ENCODE peak calls at places on chromosomes 16 and 17, in five cellular contexts. Q, E, W, D and M are unnamed samples.

GRCh38 chr17:35731239-35731931 is at the start of gene RASL10B:
- DNase-seq in Q (peak; percentile 85), E (no peak), W (no peak), D (peak; percentile 39), M (no peak)

GRCh38 chr16:2147981-2148671 is at the start of gene RAB26:
- DNase-seq in Q (peak; percentile 92), E (no peak), W (no peak), D (peak; percentile 75), M (no peak)

GRCh38 chr16:48384982-48385271 is 286 bp downstream of the SIAH1 start:
- DNase-seq in Q (no peak), E (no peak), W (no peak), D (no peak), M (no peak)

GRCh38 chr16:1991135-1991551 is 1.4 kb downstream of the SYNGR3 start:
- DNase-seq in Q (no peak), E (no peak), W (no peak), D (no peak), M (no peak)

GRCh38 chr17:45775576-45776011 is 8.5 kb upstream of the CRHR1 start:
- DNase-seq in Q (no peak), E (no peak), W (no peak), D (no peak), M (no peak)

GRCh38 chr17:47935961-47936360 is 5.4 kb upstream of the PNPO start:
- DNase-seq in Q (no peak), E (peak; percentile 18), W (peak; percentile 24), D (peak; percentile 91), M (peak; percentile 88)

GRCh38 chr17:65987988-65988387 is 203.9 kb downstream of the CEP112 start:
- DNase-seq in Q (peak; percentile 64), E (peak; percentile 7), W (no peak), D (peak; percentile 67), M (no peak)

GRCh38 chr17:76883744-76884525 is 15.7 kb downstream of the MGAT5B start:
- DNase-seq in Q (no peak), E (no peak), W (no peak), D (no peak), M (no peak)

GRCh38 chr17:79834575-79835469 is 4.4 kb downstream of the CBX4 start:
- DNase-seq in Q (peak; percentile 77), E (no peak), W (no peak), D (no peak), M (no peak)

GRCh38 chr17:17570207-17570797 is 21.2 kb downstream of the PEMT start:
- DNase-seq in Q (peak; percentile 72), E (no peak), W (no peak), D (no peak), M (no peak)

GRCh38 chr17:40307001-40307690 is 1.8 kb upstream of the RARA start:
- DNase-seq in Q (peak; percentile 60), E (no peak), W (no peak), D (peak; percentile 55), M (no peak)

GRCh38 chr17:15169676-15170075 is 95.5 kb downstream of the PMP22 start:
- DNase-seq in Q (no peak), E (peak; percentile 26), W (peak; percentile 20), D (peak; percentile 17), M (no peak)

GRCh38 chr16:71540-72341 is 690 bp downstream of the RHBDF1 start:
- DNase-seq in Q (peak; percentile 79), E (no peak), W (no peak), D (peak; percentile 95), M (no peak)

GRCh38 chr17:27496501-27496943 is 40.3 kb downstream of the KSR1 start:
- DNase-seq in Q (peak; percentile 69), E (no peak), W (no peak), D (no peak), M (no peak)

GRCh38 chr17:44263360-44263902 is 4.5 kb downstream of the SLC4A1 start:
- DNase-seq in Q (no peak), E (no peak), W (no peak), D (no peak), M (no peak)

GRCh38 chr16:61820820-61821219 is 215.4 kb downstream of the CDH8 start:
- DNase-seq in Q (no peak), E (no peak), W (no peak), D (no peak), M (no peak)

GRCh38 chr17:29363716-29364115 is 26.4 kb upstream of the TAOK1 start:
- DNase-seq in Q (no peak), E (no peak), W (no peak), D (no peak), M (no peak)

GRCh38 chr17:28958820-28959455 is 7.6 kb upstream of the PHF12 start:
- DNase-seq in Q (no peak), E (no peak), W (no peak), D (no peak), M (no peak)

GRCh38 chr16:66906916-66907836 is 11.5 kb downstream of the CDH16 start:
- DNase-seq in Q (no peak), E (no peak), W (no peak), D (no peak), M (no peak)

GRCh38 chr17:65261152-65261551 is 124.0 kb downstream of the RGS9 start:
- DNase-seq in Q (no peak), E (no peak), W (no peak), D (no peak), M (no peak)

GRCh38 chr16:58678716-58679115 is 5.9 kb downstream of the SLC38A7 start:
- DNase-seq in Q (no peak), E (no peak), W (no peak), D (peak; percentile 57), M (no peak)

GRCh38 chr17:62933986-62934385 is 32.0 kb upstream of the TANC2 start:
- DNase-seq in Q (no peak), E (no peak), W (no peak), D (no peak), M (no peak)

GRCh38 chr16:27472091-27473020 is 70.4 kb downstream of the IL21R start:
- DNase-seq in Q (no peak), E (no peak), W (no peak), D (no peak), M (no peak)

GRCh38 chr16:72927199-72928088 is 120.5 kb downstream of the ZFHX3 start:
- DNase-seq in Q (no peak), E (peak; percentile 78), W (peak; percentile 31), D (peak; percentile 93), M (peak; percentile 42)

GRCh38 chr17:15649861-15650391 is 30.4 kb upstream of the FBXW10B start:
- DNase-seq in Q (no peak), E (no peak), W (no peak), D (peak; percentile 78), M (peak; percentile 52)

GRCh38 chr16:1913327-1914083 is 4.7 kb downstream of the HS3ST6 start:
- DNase-seq in Q (peak; percentile 1), E (no peak), W (no peak), D (peak; percentile 66), M (no peak)

GRCh38 chr16:4570086-4570485 is 13.9 kb downstream of the C16orf96 start:
- DNase-seq in Q (no peak), E (no peak), W (no peak), D (no peak), M (no peak)

DNA sequence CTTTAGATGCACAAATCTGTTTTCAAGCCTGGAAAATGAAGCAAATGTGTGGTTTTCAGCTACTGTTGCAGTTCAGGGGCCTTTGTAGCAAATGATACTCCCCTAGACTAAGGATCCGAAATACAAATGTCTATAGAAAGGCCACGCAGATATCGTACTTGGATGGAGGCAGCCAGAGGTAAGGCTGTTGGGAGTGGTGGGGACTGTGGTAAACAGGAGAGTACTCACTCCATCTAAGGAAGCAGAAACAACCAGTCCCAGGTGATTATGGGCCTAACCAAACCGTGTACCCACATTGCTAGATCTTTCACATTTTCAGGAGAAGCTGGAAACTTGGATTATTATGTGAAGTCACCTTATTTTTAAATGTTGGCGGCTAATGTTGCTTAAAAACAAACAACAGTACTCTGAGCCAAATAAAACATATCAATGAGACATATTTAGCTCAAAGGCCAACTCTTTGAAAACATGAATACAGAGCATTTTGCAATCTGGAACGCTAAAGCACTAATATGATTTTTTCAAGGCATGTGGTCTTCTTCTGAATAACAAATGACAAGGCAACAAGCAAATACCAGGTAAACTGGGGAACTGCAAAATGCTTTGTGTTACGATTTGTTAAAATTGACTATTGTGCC is 110.1 kb downstream of the YPEL2 start:
- DNase-seq in Q (no peak), E (no peak), W (no peak), D (no peak), M (no peak)
- TF ChIP-seq CTCF in Q (no peak), E (no peak), W (no peak), D (no peak), M (no peak)

GRCh38 chr17:80969674-80970043 is 22.0 kb upstream of the CHMP6 start:
- DNase-seq in Q (no peak), E (no peak), W (no peak), D (no peak), M (no peak)
- H3K4me3 ChIP-seq in Q (no peak overlapping the region), E (no peak overlapping the region), W (no peak overlapping the region), D (no peak overlapping the region), M (no peak overlapping the region)

DNA sequence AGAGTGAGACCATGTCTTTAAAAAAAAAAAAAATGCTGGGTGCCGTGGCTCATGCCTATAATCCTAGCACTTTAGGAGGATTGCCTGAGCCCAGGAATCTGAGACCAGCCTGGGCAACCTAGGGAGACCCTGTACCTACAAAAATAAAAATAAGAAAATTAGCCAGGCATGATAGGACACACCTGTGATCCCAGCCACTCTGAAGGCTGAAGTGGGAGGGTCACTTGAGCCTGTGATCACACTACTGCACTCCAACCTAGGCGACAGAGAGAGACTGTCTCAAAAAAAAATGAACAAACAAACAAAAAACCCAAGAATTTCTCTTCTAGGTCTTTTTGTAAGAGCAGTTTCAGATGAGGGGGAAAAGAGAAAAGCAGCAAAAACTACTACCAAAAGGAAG is 34.6 kb downstream of the NME2 start:
- DNase-seq in Q (no peak), E (no peak), W (no peak), D (no peak), M (no peak)
- TF ChIP-seq CTCF in Q (no peak), E (no peak), W (no peak), D (no peak), M (no peak)

DNA sequence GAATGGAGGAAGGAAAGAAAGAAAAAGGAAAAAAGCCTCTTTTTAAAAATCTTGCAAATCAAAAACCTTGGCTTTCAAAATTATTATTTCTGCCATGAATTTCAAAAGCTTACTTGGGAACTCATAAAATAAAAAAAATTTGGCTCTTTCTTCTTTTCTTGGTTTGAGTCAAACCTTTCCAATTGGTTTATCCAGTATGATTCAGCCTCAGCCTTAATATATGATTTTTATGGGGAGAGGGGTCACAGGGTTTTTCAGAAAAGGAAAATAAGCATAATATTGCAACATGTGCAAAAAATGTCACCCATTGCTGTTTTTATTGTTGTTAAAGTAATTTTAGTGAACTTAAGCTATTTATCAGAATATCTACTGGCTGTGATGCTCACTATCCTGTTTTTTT is 31.2 kb upstream of the HAPSTR1 start:
- DNase-seq in Q (no peak), E (no peak), W (no peak), D (no peak), M (no peak)
- H3K4me3 ChIP-seq in Q (no peak overlapping the region), E (no peak overlapping the region), W (no peak overlapping the region), D (no peak overlapping the region), M (no peak overlapping the region)

DNA sequence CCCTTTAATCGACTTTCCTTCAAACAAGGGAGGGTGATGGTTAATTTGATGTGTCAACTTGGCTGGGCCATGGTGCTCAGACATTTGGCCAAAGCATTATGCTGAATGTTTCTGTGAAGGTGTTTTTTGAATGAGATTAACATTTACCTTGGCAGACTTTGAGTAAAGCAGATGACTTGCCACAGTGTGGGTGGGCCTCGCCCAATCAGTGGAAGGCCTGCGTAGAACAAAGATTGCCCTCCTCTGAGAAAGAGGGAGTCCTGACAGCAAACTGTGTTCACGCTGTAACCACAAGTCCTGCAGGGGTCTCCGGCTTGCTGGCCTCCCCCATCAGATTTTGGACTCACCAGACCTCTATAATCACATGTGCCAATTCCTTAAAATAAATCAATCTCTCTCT is 118.7 kb downstream of the SOX9 start:
- DNase-seq in Q (no peak), E (no peak), W (no peak), D (no peak), M (no peak)
- TF ChIP-seq CTCF in Q (no peak), E (no peak), W (no peak), D (no peak), M (no peak)

GRCh38 chr16:74999683-75000480 is 1.1 kb downstream of the ZNRF1 start:
- DNase-seq in Q (peak; percentile 58), E (no peak), W (no peak), D (peak; percentile 60), M (no peak)
- H3K4me3 ChIP-seq in Q (peak overlapping the region; percentile 100), E (peak overlapping the region; percentile 92), W (peak overlapping the region; percentile 72), D (peak overlapping the region; percentile 59), M (peak overlapping the region; percentile 87)